ENCODE peak calls at places on chromosomes 2 and 18, in seven cellular contexts. S, U, P, C, F, H and V are unnamed samples.
A peak's percentile ranks its signal among the peaks of the same experiment; 100 is the strongest.

GRCh38 chr2:54534191-54534590 is 78.1 kb downstream of the SPTBN1 start:
- DNase-seq in S (no peak), U (no peak), P (no peak), C (no peak), F (no peak), H (no peak), V (no peak)

GRCh38 chr2:86807462-86808275 is 17.0 kb upstream of the CD8A start:
- DNase-seq in S (no peak), U (peak; percentile 85), P (peak; percentile 44), C (no peak), F (no peak), H (peak; percentile 32), V (peak; percentile 44)

GRCh38 chr2:23622966-23623665 is 238.1 kb downstream of the KLHL29 start:
- DNase-seq in S (no peak), U (no peak), P (no peak), C (no peak), F (no peak), H (no peak), V (no peak)

GRCh38 chr2:37582371-37582770 is 89.1 kb downstream of the CDC42EP3 start:
- DNase-seq in S (no peak), U (no peak), P (no peak), C (no peak), F (no peak), H (no peak), V (no peak)

GRCh38 chr2:21165350-21165749 is 41.6 kb downstream of the TDRD15 start:
- DNase-seq in S (no peak), U (no peak), P (no peak), C (no peak), F (no peak), H (no peak), V (no peak)

GRCh38 chr2:203301667-203302066 is 26.5 kb upstream of the ABI2 start:
- DNase-seq in S (no peak), U (no peak), P (no peak), C (no peak), F (no peak), H (no peak), V (no peak)

GRCh38 chr2:236177604-236177966 is 9.4 kb upstream of the GBX2 start:
- DNase-seq in S (peak; percentile 59), U (no peak), P (peak; percentile 39), C (peak; percentile 48), F (no peak), H (peak; percentile 10), V (no peak)

GRCh38 chr2:237096911-237097310 is 11.2 kb downstream of the COPS8 start:
- DNase-seq in S (no peak), U (no peak), P (no peak), C (no peak), F (no peak), H (no peak), V (no peak)

GRCh38 chr2:232455426-232456255 is at the start of gene ALPI:
- DNase-seq in S (no peak), U (no peak), P (no peak), C (peak; percentile 27), F (no peak), H (no peak), V (no peak)

GRCh38 chr2:107595749-107596148 is 230.9 kb upstream of the RGPD4 start:
- DNase-seq in S (no peak), U (no peak), P (no peak), C (no peak), F (no peak), H (no peak), V (no peak)

GRCh38 chr18:62485684-62486083 is 37.1 kb upstream of the ZCCHC2 start:
- DNase-seq in S (no peak), U (no peak), P (no peak), C (peak; percentile 35), F (no peak), H (no peak), V (no peak)

GRCh38 chr2:15050483-15050882 is 418.0 kb downstream of the LRATD1 start:
- DNase-seq in S (no peak), U (no peak), P (no peak), C (no peak), F (no peak), H (no peak), V (no peak)

GRCh38 chr2:172927381-172928357 is 148.0 kb upstream of the MAP3K20 start:
- DNase-seq in S (no peak), U (no peak), P (peak; percentile 19), C (no peak), F (no peak), H (no peak), V (no peak)

GRCh38 chr2:85930129-85931124 is 41.6 kb upstream of the ST3GAL5 start:
- DNase-seq in S (no peak), U (no peak), P (no peak), C (no peak), F (no peak), H (no peak), V (no peak)

GRCh38 chr2:70596739-70597138 is 43.1 kb upstream of the TGFA start:
- DNase-seq in S (no peak), U (no peak), P (no peak), C (no peak), F (no peak), H (no peak), V (no peak)

GRCh38 chr2:175730025-175730424 is 272.0 kb downstream of the LNPK start:
- DNase-seq in S (no peak), U (no peak), P (no peak), C (no peak), F (no peak), H (no peak), V (no peak)

GRCh38 chr18:12086677-12087482 is 6.8 kb upstream of the ANKRD62 start:
- DNase-seq in S (no peak), U (no peak), P (no peak), C (no peak), F (no peak), H (no peak), V (no peak)

GRCh38 chr2:178317807-178318206 is 123.5 kb downstream of the OSBPL6 start:
- DNase-seq in S (no peak), U (no peak), P (no peak), C (no peak), F (no peak), H (no peak), V (no peak)

GRCh38 chr2:85062565-85062964 is 70.6 kb upstream of the TCF7L1 start:
- DNase-seq in S (no peak), U (no peak), P (no peak), C (no peak), F (no peak), H (no peak), V (no peak)

GRCh38 chr2:72139871-72140620 is 7.6 kb downstream of the CYP26B1 start:
- DNase-seq in S (no peak), U (no peak), P (peak; percentile 9), C (no peak), F (peak; percentile 34), H (no peak), V (no peak)

GRCh38 chr18:6878881-6879280 is 149.4 kb downstream of the ARHGAP28 start:
- DNase-seq in S (no peak), U (no peak), P (no peak), C (no peak), F (no peak), H (no peak), V (no peak)

GRCh38 chr2:215699018-215699417 is 263.1 kb upstream of the FN1 start:
- DNase-seq in S (no peak), U (no peak), P (no peak), C (no peak), F (no peak), H (no peak), V (no peak)

GRCh38 chr2:152054593-152054992 is 44.3 kb downstream of the CACNB4 start:
- DNase-seq in S (no peak), U (no peak), P (no peak), C (no peak), F (no peak), H (no peak), V (no peak)
- TF ChIP-seq CTCF in S (no peak), U (no peak), P (no peak), C (no peak), F (no peak), H (no peak), V (no peak)

GRCh38 chr2:138818479-138818878 is 38.3 kb upstream of the NXPH2 start:
- DNase-seq in S (no peak), U (no peak), P (no peak), C (no peak), F (no peak), H (no peak), V (no peak)

GRCh38 chr2:138811454-138811853 is 31.3 kb upstream of the NXPH2 start:
- DNase-seq in S (no peak), U (no peak), P (no peak), C (no peak), F (no peak), H (no peak), V (no peak)

GRCh38 chr2:138819964-138820363 is 39.8 kb upstream of the NXPH2 start:
- DNase-seq in S (no peak), U (no peak), P (no peak), C (no peak), F (no peak), H (no peak), V (no peak)

GRCh38 chr2:138814123-138814883 is 34.1 kb upstream of the NXPH2 start:
- DNase-seq in S (no peak), U (no peak), P (no peak), C (peak; percentile 13), F (peak; percentile 68), H (peak; percentile 25), V (no peak)
- TF ChIP-seq CTCF in S (peak; percentile 38), U (no peak), P (no peak), C (peak; percentile 13), F (peak; percentile 71), H (peak; percentile 20), V (no peak)

GRCh38 chr2:238685713-238686112 is 162.2 kb upstream of the TWIST2 start:
- DNase-seq in S (no peak), U (no peak), P (no peak), C (no peak), F (no peak), H (no peak), V (no peak)
- TF ChIP-seq CTCF in S (no peak), U (no peak), P (no peak), C (no peak), F (no peak), H (no peak), V (peak; percentile 14)

GRCh38 chr2:200577000-200577399 is 8.8 kb upstream of the AOX1 start:
- DNase-seq in S (no peak), U (no peak), P (no peak), C (no peak), F (no peak), H (no peak), V (no peak)

GRCh38 chr2:200578778-200579177 is 7.0 kb upstream of the AOX1 start:
- DNase-seq in S (no peak), U (no peak), P (no peak), C (no peak), F (no peak), H (peak; percentile 38), V (no peak)

GRCh38 chr2:200575957-200576356 is 9.9 kb upstream of the AOX1 start:
- DNase-seq in S (no peak), U (no peak), P (no peak), C (no peak), F (no peak), H (peak; percentile 8), V (no peak)
- TF ChIP-seq CTCF in S (peak; percentile 60), U (no peak), P (peak; percentile 40), C (peak; percentile 13), F (peak; percentile 46), H (peak; percentile 22), V (peak; percentile 51)